ENCODE peak calls at places on chromosomes 16 and 17, in seven cellular contexts. W is cardiac muscle cell, J is IMR-90, E is DND-41, X is pancreas, H is OCI-LY7, M is A549. P is an unnamed sample.

GRCh38 chr16:13767215-13767614 is 152.7 kb upstream of the ERCC4 start:
- DNase-seq in E (no peak), W (peak), H (peak), M (no peak), J (no peak), X (no peak), P (no peak)

GRCh38 chr17:9116861-9117568 is 95.7 kb downstream of the NTN1 start:
- DNase-seq in X (peak), W (no peak), J (no peak), H (no peak), E (no peak), M (no peak), P (no peak)

GRCh38 chr16:29022196-29022595 is 37.3 kb downstream of the LAT start:
- DNase-seq in E (no peak), H (no peak), M (no peak), X (peak), J (no peak), W (no peak), P (no peak)

GRCh38 chr16:70714526-70715112 is 28.8 kb upstream of the MTSS2 start:
- DNase-seq in M (no peak), W (no peak), H (no peak), J (no peak), E (no peak), X (no peak), P (no peak)

GRCh38 chr17:28842282-28843012 is at the start of gene FAM222B:
- DNase-seq in J (peak), E (peak), X (peak), W (peak), M (peak), H (peak), P (peak)

GRCh38 chr17:28740406-28741357 is 3.1 kb upstream of the TRAF4 start:
- DNase-seq in X (peak), W (no peak), J (no peak), M (no peak), E (no peak), H (no peak), P (no peak)

GRCh38 chr16:12111223-12111622 is 134.7 kb downstream of the SNX29 start:
- DNase-seq in X (no peak), M (no peak), W (no peak), H (no peak), E (no peak), J (no peak), P (no peak)

GRCh38 chr17:19940722-19941464 is 36.7 kb downstream of the AKAP10 start:
- DNase-seq in X (no peak), M (peak), E (no peak), H (no peak), W (no peak), J (peak), P (no peak)

GRCh38 chr16:888901-889570 is 81.7 kb downstream of the LMF1 start:
- DNase-seq in H (no peak), W (no peak), M (no peak), E (no peak), X (peak), J (no peak), P (no peak)

GRCh38 chr16:66408181-66409048 is 18.7 kb upstream of the BEAN1 start:
- DNase-seq in M (peak), J (peak), W (peak), E (peak), H (peak), X (no peak), P (peak)

GRCh38 chr16:85473909-85474640 is 139.0 kb upstream of the GSE1 start:
- DNase-seq in X (no peak), E (no peak), W (no peak), J (no peak), H (no peak), M (no peak), P (no peak)

GRCh38 chr17:64024781-64025731 is 4.6 kb upstream of the ICAM2 start:
- DNase-seq in H (no peak), J (peak), X (no peak), W (peak), E (no peak), M (no peak), P (no peak)

GRCh38 chr17:39144414-39144813 is 7.0 kb downstream of the PLXDC1 start:
- DNase-seq in E (no peak), H (no peak), X (peak), M (no peak), W (no peak), J (peak), P (peak)

GRCh38 chr17:27620721-27621120 is 10.3 kb upstream of the LGALS9 start:
- DNase-seq in H (no peak), J (no peak), E (no peak), M (no peak), X (no peak), W (no peak), P (no peak)

GRCh38 chr17:57448288-57449283 is 192.3 kb downstream of the MSI2 start:
- DNase-seq in J (no peak), X (no peak), M (no peak), W (no peak), E (no peak), H (no peak), P (no peak)

GRCh38 chr17:1764274-1764673 is 2.4 kb downstream of the SERPINF1 start:
- DNase-seq in H (no peak), M (no peak), J (peak), E (peak), W (no peak), X (no peak), P (no peak)

GRCh38 chr17:68288804-68289203 is 2.1 kb downstream of the SLC16A6 start:
- DNase-seq in H (peak), E (no peak), W (no peak), X (no peak), J (no peak), M (peak), P (no peak)

GRCh38 chr16:88665148-88665547 is 2.3 kb upstream of the MVD start:
- DNase-seq in W (no peak), E (no peak), X (no peak), H (peak), J (no peak), M (no peak), P (no peak)
- H3K27ac ChIP-seq in W (no peak), E (no peak), X (no peak), H (peak), J (no peak), M (no peak), P (no peak)

GRCh38 chr16:87927195-87927562 is 9.2 kb downstream of the CA5A start:
- DNase-seq in M (no peak), J (no peak), H (no peak), W (no peak), E (no peak), X (no peak), P (no peak)

GRCh38 chr16:87933140-87933495 is 3.2 kb downstream of the CA5A start:
- DNase-seq in W (no peak), X (no peak), H (no peak), E (no peak), M (no peak), J (no peak), P (no peak)

GRCh38 chr16:87931504-87931903 is 4.8 kb downstream of the CA5A start:
- DNase-seq in J (no peak), M (no peak), H (no peak), X (no peak), E (no peak), W (no peak), P (no peak)

GRCh38 chr16:87929986-87930385 is 6.3 kb downstream of the CA5A start:
- DNase-seq in M (no peak), H (no peak), W (no peak), E (no peak), J (no peak), X (no peak), P (no peak)

GRCh38 chr16:87930456-87930855 is 5.9 kb downstream of the CA5A start:
- DNase-seq in E (no peak), M (no peak), J (no peak), H (peak), W (peak), X (no peak), P (no peak)
- TF ChIP-seq CTCF in E (peak), M (peak), J (peak), H (peak), W (peak), X (no peak), P (no peak)

GRCh38 chr17:492015-492399 is 139.4 kb upstream of the RPH3AL start:
- DNase-seq in H (no peak), E (no peak), W (no peak), X (no peak), J (no peak), M (no peak), P (no peak)

GRCh38 chr17:491086-492014 is 138.7 kb upstream of the RPH3AL start:
- DNase-seq in W (peak), H (peak), M (peak), X (peak), J (peak), E (peak), P (no peak)

GRCh38 chr17:494601-495195 is 142.1 kb upstream of the RPH3AL start:
- DNase-seq in J (no peak), W (no peak), E (no peak), H (no peak), M (no peak), X (no peak), P (no peak)

GRCh38 chr17:496761-497586 is 144.4 kb upstream of the RPH3AL start:
- DNase-seq in H (no peak), E (peak), W (no peak), J (peak), M (no peak), X (no peak), P (no peak)

GRCh38 chr17:493666-494065 is 141.1 kb upstream of the RPH3AL start:
- DNase-seq in X (no peak), W (no peak), E (no peak), M (no peak), H (no peak), J (no peak), P (no peak)
- H3K27ac ChIP-seq in X (no peak), W (no peak), E (no peak), M (no peak), H (no peak), J (no peak), P (no peak)

GRCh38 chr16:56927471-56927870 is 4.5 kb upstream of the HERPUD1 start:
- DNase-seq in H (peak), X (no peak), J (no peak), E (no peak), W (no peak), M (no peak), P (no peak)
- TF ChIP-seq CTCF in H (no peak), X (no peak), J (no peak), E (no peak), W (no peak), M (no peak), P (no peak)

DNA sequence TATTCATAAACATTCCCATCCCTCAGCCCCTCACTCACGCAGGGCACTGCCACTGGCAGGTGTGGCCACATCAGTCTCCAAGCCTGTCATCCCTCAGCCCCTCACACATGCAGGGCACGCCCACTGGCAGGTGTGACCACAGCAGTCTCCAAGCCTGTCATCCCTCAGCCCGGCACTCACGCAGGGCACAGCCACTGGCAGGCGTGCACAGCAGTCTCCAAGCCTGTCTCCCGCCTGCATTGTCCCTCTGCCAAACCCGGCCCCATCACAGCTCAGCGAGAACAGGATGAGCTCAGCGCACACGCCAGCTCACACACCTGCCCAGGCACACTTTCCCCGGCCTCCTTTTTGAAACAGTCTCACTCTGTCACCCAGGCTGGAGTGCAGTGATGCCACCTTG is 11.4 kb upstream of the KREMEN2 start:
- DNase-seq in X (no peak), M (no peak), W (no peak), H (no peak), J (no peak), E (no peak), P (no peak)
- H3K27ac ChIP-seq in X (no peak), M (no peak), W (no peak), H (no peak), J (no peak), E (no peak), P (peak)